ENCODE peak calls at places on chromosomes 12 and 14, in six cellular contexts. T, Y, H, V, A and B are unnamed samples.

GRCh38 chr12:42482086-42482819 is 107.3 kb downstream of the PRICKLE1 start:
- DNase-seq in T (peak; percentile 17), Y (peak; percentile 81), H (peak; percentile 81), V (no peak), A (no peak), B (no peak)

GRCh38 chr14:61438860-61439765 is 117.7 kb downstream of the PRKCH start:
- DNase-seq in T (peak; percentile 55), Y (peak; percentile 71), H (peak; percentile 57), V (no peak), A (no peak), B (no peak)

GRCh38 chr12:10214131-10214876 is 1.6 kb downstream of the GABARAPL1 start:
- DNase-seq in T (no peak), Y (no peak), H (peak; percentile 77), V (no peak), A (no peak), B (no peak)

GRCh38 chr12:62724947-62725447 is 210.0 kb downstream of the PPM1H start:
- DNase-seq in T (peak; percentile 93), Y (no peak), H (peak; percentile 98), V (peak; percentile 11), A (peak; percentile 99), B (no peak)

GRCh38 chr12:123109319-123109772 is 41.5 kb downstream of the PITPNM2 start:
- DNase-seq in T (no peak), Y (no peak), H (no peak), V (no peak), A (no peak), B (no peak)

GRCh38 chr12:28191018-28191595 is 851 bp downstream of the CCDC91 start:
- DNase-seq in T (peak; percentile 32), Y (no peak), H (no peak), V (no peak), A (no peak), B (no peak)

GRCh38 chr12:64193931-64194330 is 28.2 kb downstream of the KICS2 start:
- DNase-seq in T (no peak), Y (no peak), H (no peak), V (no peak), A (no peak), B (no peak)

GRCh38 chr12:102833687-102834435 is 83.2 kb downstream of the PAH start:
- DNase-seq in T (peak; percentile 10), Y (no peak), H (no peak), V (peak; percentile 50), A (no peak), B (peak; percentile 48)

GRCh38 chr12:124625867-124626675 is 58.7 kb upstream of the NCOR2 start:
- DNase-seq in T (peak; percentile 38), Y (peak; percentile 90), H (peak; percentile 85), V (no peak), A (no peak), B (peak; percentile 59)

GRCh38 chr12:66668311-66668710 is 10.6 kb downstream of the GRIP1 start:
- DNase-seq in T (no peak), Y (no peak), H (peak; percentile 7), V (no peak), A (no peak), B (no peak)

GRCh38 chr12:123388218-123388947 is 4.5 kb downstream of the KMT5A start:
- DNase-seq in T (peak; percentile 44), Y (peak; percentile 82), H (peak; percentile 74), V (peak; percentile 62), A (no peak), B (peak; percentile 57)

GRCh38 chr12:44833561-44833960 is 42.6 kb downstream of the NELL2 start:
- DNase-seq in T (no peak), Y (no peak), H (no peak), V (no peak), A (no peak), B (no peak)

GRCh38 chr14:89417111-89417468 is at the start of gene FOXN3:
- DNase-seq in T (peak; percentile 83), Y (peak; percentile 94), H (peak; percentile 95), V (peak; percentile 73), A (peak; percentile 78), B (peak; percentile 71)

GRCh38 chr14:87810711-87811110 is 182.3 kb downstream of the GALC start:
- DNase-seq in T (no peak), Y (no peak), H (no peak), V (no peak), A (no peak), B (no peak)

GRCh38 chr12:52186135-52186840 is 5.5 kb downstream of the KRT80 start:
- DNase-seq in T (peak; percentile 79), Y (no peak), H (peak; percentile 82), V (no peak), A (no peak), B (no peak)

GRCh38 chr12:3930216-3930615 is 57.0 kb upstream of the PARP11 start:
- DNase-seq in T (no peak), Y (no peak), H (no peak), V (no peak), A (no peak), B (peak; percentile 34)

GRCh38 chr12:4648499-4649357 is at the start of the genes AKAP3 and NDUFA9:
- DNase-seq in T (peak; percentile 82), Y (peak; percentile 85), H (peak; percentile 89), V (peak; percentile 79), A (peak; percentile 66), B (peak; percentile 65)

GRCh38 chr12:109587921-109588320 is 14.3 kb downstream of the MVK start:
- DNase-seq in T (no peak), Y (no peak), H (no peak), V (no peak), A (no peak), B (no peak)

GRCh38 chr14:74888164-74889158 is 6.7 kb downstream of the DLST start:
- DNase-seq in T (peak; percentile 30), Y (no peak), H (no peak), V (no peak), A (peak; percentile 4), B (no peak)

GRCh38 chr14:32531942-32532341 is 202.8 kb downstream of the AKAP6 start:
- DNase-seq in T (no peak), Y (no peak), H (no peak), V (no peak), A (no peak), B (no peak)

GRCh38 chr12:112750971-112751370 is 40.6 kb upstream of the RPH3A start:
- DNase-seq in T (no peak), Y (no peak), H (no peak), V (no peak), A (no peak), B (no peak)

GRCh38 chr14:96274122-96274910 is 18.3 kb downstream of the BDKRB1 start:
- DNase-seq in T (peak; percentile 81), Y (no peak), H (peak; percentile 82), V (no peak), A (no peak), B (no peak)

GRCh38 chr12:130017571-130018449 is 114.0 kb upstream of the TMEM132D start:
- DNase-seq in T (no peak), Y (no peak), H (no peak), V (no peak), A (no peak), B (no peak)

GRCh38 chr12:82089369-82090121 is 268.6 kb downstream of the CCDC59 start:
- DNase-seq in T (no peak), Y (no peak), H (no peak), V (no peak), A (no peak), B (no peak)

GRCh38 chr12:21934173-21934572 is 7.1 kb downstream of the ABCC9 start:
- DNase-seq in T (no peak), Y (no peak), H (no peak), V (no peak), A (no peak), B (no peak)

GRCh38 chr12:54981796-54982195 is 2.8 kb downstream of the TESPA1 start:
- DNase-seq in T (no peak), Y (no peak), H (no peak), V (no peak), A (no peak), B (no peak)

GRCh38 chr14:89658977-89659670 is 242.1 kb upstream of the FOXN3 start:
- DNase-seq in T (no peak), Y (no peak), H (no peak), V (no peak), A (no peak), B (no peak)

DNA sequence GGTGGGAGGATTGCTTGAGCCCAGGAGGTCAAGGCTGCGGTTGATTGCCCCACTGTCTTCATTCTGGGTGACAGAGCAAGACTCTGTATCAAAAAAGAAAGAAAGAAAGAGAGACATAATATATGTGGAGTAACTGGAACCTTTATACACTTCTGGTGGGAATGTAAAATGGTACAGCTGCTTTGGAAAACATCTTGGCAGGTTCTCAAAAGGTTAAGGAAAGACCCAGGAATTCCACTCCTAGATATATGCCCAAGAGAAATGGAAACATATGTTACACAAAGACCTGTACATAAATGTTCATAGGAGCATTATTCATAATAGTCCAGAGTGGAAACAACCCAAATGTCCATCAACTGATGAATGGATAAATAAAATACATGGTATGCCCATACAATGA is 7.2 kb downstream of the RBMS2 start:
- DNase-seq in T (no peak), Y (no peak), H (peak; percentile 50), V (no peak), A (no peak), B (no peak)
- TF ChIP-seq CTCF in T (no peak), Y (no peak), H (no peak), V (no peak), A (no peak), B (no peak)

DNA sequence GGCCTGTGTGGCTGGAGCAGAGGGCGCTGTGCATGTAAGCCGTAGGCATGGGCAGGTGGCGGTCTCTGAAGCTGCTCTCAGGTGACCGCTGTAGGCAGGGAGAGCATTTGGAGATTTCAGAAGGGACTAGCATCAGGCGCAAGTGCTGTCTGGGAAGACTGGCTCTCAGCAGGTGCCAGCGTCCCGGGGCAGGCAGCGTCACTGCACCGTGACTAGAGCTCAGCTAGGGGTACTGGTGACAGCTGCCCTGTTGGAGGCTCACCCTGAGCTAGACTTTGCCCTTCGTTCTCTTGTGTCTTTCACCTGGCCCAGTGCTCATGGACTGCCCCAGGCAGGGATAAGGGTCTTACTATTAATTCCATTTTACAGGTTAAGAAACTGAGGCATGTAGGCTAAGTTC is 78.9 kb downstream of the DDX51 start:
- DNase-seq in T (no peak), Y (no peak), H (no peak), V (no peak), A (no peak), B (no peak)
- TF ChIP-seq CTCF in T (no peak), Y (no peak), H (no peak), V (no peak), A (no peak), B (no peak)

GRCh38 chr12:6937481-6938352 is 5.9 kb upstream of the RNU7-1 start:
- DNase-seq in T (peak; percentile 90), Y (peak; percentile 96), H (peak; percentile 95), V (peak; percentile 96), A (peak; percentile 92), B (peak; percentile 87)

GRCh38 chr12:6935551-6936377 is 7.9 kb upstream of the RNU7-1 start:
- DNase-seq in T (no peak), Y (no peak), H (no peak), V (no peak), A (no peak), B (no peak)

GRCh38 chr12:6935221-6935550 is 7.4 kb downstream of the ATN1 start:
- DNase-seq in T (no peak), Y (no peak), H (peak; percentile 51), V (no peak), A (no peak), B (no peak)

GRCh38 chr12:6936378-6936638 is 7.3 kb upstream of the RNU7-1 start:
- DNase-seq in T (no peak), Y (no peak), H (no peak), V (no peak), A (no peak), B (no peak)

GRCh38 chr12:6936642-6937480 is 6.8 kb upstream of the RNU7-1 start:
- DNase-seq in T (no peak), Y (no peak), H (no peak), V (no peak), A (no peak), B (no peak)
- TF ChIP-seq CTCF in T (no peak), Y (no peak), H (no peak), V (no peak), A (no peak), B (no peak)

GRCh38 chr14:104026024-104026423 is 59.5 kb upstream of the ASPG start:
- DNase-seq in T (no peak), Y (no peak), H (no peak), V (no peak), A (no peak), B (no peak)
- TF ChIP-seq CTCF in T (peak; percentile 23), Y (no peak), H (no peak), V (peak; percentile 32), A (peak; percentile 56), B (peak; percentile 38)